ENCODE peak calls at places on chromosomes 11 and 22, in six cellular contexts. One of them, this sample, is unnamed. For H3K4me1, the result is how much of the 10 kb centered on the place peaks cover.

GRCh38 chr11:111733009-111733408 is 33.2 kb downstream of the PPP2R1B start:
- DNase-seq in IMR-90: peak
- DNase-seq in cardiac muscle cell: no peak
- DNase-seq in neural progenitor cell: no peak
- DNase-seq in pancreas: peak
- DNase-seq in breast epithelium: no peak
- DNase-seq in this sample: no peak

GRCh38 chr22:22228921-22229320 is 15.7 kb upstream of the VPREB1 start:
- DNase-seq in IMR-90: no peak
- DNase-seq in cardiac muscle cell: no peak
- DNase-seq in neural progenitor cell: no peak
- DNase-seq in pancreas: no peak
- DNase-seq in breast epithelium: no peak
- DNase-seq in this sample: no peak

GRCh38 chr11:67397986-67398660 is 3.5 kb downstream of the PPP1CA start:
- DNase-seq in IMR-90: no peak
- DNase-seq in cardiac muscle cell: no peak
- DNase-seq in neural progenitor cell: no peak
- DNase-seq in pancreas: no peak
- DNase-seq in breast epithelium: no peak
- DNase-seq in this sample: no peak

GRCh38 chr11:118614511-118614910 is 7.1 kb downstream of the PHLDB1 start:
- DNase-seq in IMR-90: no peak
- DNase-seq in cardiac muscle cell: no peak
- DNase-seq in neural progenitor cell: no peak
- DNase-seq in pancreas: no peak
- DNase-seq in breast epithelium: peak
- DNase-seq in this sample: peak

GRCh38 chr11:30992513-30992849 is 377.1 kb downstream of the DCDC1 start:
- DNase-seq in IMR-90: no peak
- DNase-seq in cardiac muscle cell: no peak
- DNase-seq in neural progenitor cell: no peak
- DNase-seq in pancreas: no peak
- DNase-seq in breast epithelium: no peak
- DNase-seq in this sample: no peak

GRCh38 chr11:67345949-67346819 is 7.2 kb downstream of the POLD4 start:
- DNase-seq in IMR-90: peak
- DNase-seq in cardiac muscle cell: peak
- DNase-seq in neural progenitor cell: peak
- DNase-seq in pancreas: peak
- DNase-seq in breast epithelium: no peak
- DNase-seq in this sample: no peak

GRCh38 chr22:27919943-27920755 is 1.1 kb upstream of the PITPNB start:
- DNase-seq in IMR-90: peak
- DNase-seq in cardiac muscle cell: peak
- DNase-seq in neural progenitor cell: peak
- DNase-seq in pancreas: no peak
- DNase-seq in breast epithelium: no peak
- DNase-seq in this sample: no peak

GRCh38 chr11:119180729-119181676 is 4.3 kb upstream of the NHERF4 start:
- DNase-seq in IMR-90: no peak
- DNase-seq in cardiac muscle cell: no peak
- DNase-seq in neural progenitor cell: no peak
- DNase-seq in pancreas: no peak
- DNase-seq in breast epithelium: no peak
- DNase-seq in this sample: no peak

GRCh38 chr11:95516786-95517185 is 272.8 kb downstream of the FAM76B start:
- DNase-seq in IMR-90: peak
- DNase-seq in cardiac muscle cell: no peak
- DNase-seq in neural progenitor cell: no peak
- DNase-seq in pancreas: no peak
- DNase-seq in breast epithelium: no peak
- DNase-seq in this sample: no peak

GRCh38 chr11:68313574-68314202 is 1.3 kb downstream of the LRP5 start:
- DNase-seq in IMR-90: peak
- DNase-seq in cardiac muscle cell: peak
- DNase-seq in neural progenitor cell: peak
- DNase-seq in pancreas: peak
- DNase-seq in breast epithelium: no peak
- DNase-seq in this sample: no peak

GRCh38 chr11:70736937-70737640 is 338.8 kb downstream of the CTTN start:
- DNase-seq in IMR-90: no peak
- DNase-seq in cardiac muscle cell: no peak
- DNase-seq in neural progenitor cell: no peak
- DNase-seq in pancreas: no peak
- DNase-seq in breast epithelium: no peak
- DNase-seq in this sample: no peak

GRCh38 chr11:3104051-3104714 is 47.0 kb upstream of the CARS1 start:
- DNase-seq in IMR-90: no peak
- DNase-seq in cardiac muscle cell: no peak
- DNase-seq in neural progenitor cell: no peak
- DNase-seq in pancreas: no peak
- DNase-seq in breast epithelium: no peak
- DNase-seq in this sample: peak

GRCh38 chr22:36277482-36278291 is 24.8 kb downstream of the APOL1 start:
- DNase-seq in IMR-90: peak
- DNase-seq in cardiac muscle cell: peak
- DNase-seq in neural progenitor cell: peak
- DNase-seq in pancreas: peak
- DNase-seq in breast epithelium: no peak
- DNase-seq in this sample: peak

DNA sequence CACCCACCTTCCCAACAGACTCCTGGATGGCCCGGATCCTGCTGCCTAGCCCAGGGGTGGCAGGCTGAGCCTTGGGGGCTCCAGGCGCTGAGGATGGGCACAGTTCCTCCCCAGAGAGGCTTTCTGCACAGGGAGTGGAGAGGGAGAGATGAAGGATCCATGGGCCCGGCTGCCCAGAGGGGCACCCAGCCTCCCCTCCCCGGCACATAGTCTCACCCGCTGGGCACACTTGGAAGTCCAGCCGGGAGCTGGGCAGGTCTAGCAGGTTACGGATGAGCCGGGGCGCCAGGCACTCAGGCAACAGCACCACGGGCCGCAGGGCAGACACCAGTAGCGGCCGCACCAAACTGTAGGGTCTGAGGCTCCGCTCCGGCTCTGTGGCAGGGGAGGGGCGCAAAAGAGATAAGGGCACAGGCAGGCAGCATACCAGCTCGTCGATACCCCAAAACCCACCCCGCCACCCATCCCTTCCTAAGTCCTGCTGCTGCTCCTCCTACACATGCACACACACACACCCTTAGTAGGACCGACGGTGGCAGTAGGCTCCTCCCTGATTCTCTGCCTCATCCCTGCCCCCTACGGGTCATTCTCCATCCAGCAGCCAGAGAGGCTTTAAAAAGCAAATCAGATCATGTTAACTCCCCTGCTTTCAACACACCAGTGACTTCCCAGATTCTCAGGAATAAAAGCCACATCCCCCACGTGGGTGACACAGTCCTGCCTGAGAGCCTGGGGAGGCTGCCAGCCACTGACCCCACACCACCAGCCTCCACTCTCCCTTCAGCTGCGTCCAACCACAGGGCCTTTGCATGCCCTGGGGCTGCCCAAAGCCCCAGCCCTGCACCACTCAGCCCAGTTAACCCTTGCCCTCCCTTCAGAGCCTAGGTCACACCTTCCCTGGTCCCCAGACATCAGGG is 6.5 kb upstream of the MFNG start:
- DNase-seq in IMR-90: peak
- DNase-seq in cardiac muscle cell: peak
- DNase-seq in neural progenitor cell: peak
- DNase-seq in pancreas: peak
- DNase-seq in breast epithelium: no peak
- DNase-seq in this sample: peak
- TF ChIP-seq CTCF in IMR-90: peak
- TF ChIP-seq CTCF in cardiac muscle cell: peak
- TF ChIP-seq CTCF in neural progenitor cell: peak
- TF ChIP-seq CTCF in pancreas: no peak
- TF ChIP-seq CTCF in breast epithelium: no peak
- TF ChIP-seq CTCF in this sample: no peak

GRCh38 chr22:25744694-25745093 is 2.7 kb downstream of the MYO18B start:
- DNase-seq in IMR-90: no peak
- DNase-seq in cardiac muscle cell: no peak
- DNase-seq in neural progenitor cell: no peak
- DNase-seq in pancreas: no peak
- DNase-seq in breast epithelium: no peak
- DNase-seq in this sample: no peak
- H3K4me1 ChIP-seq in IMR-90: under half
- H3K4me1 ChIP-seq in cardiac muscle cell: under half
- H3K4me1 ChIP-seq in neural progenitor cell: under half
- H3K4me1 ChIP-seq in pancreas: under half
- H3K4me1 ChIP-seq in breast epithelium: under half
- H3K4me1 ChIP-seq in this sample: under half

DNA sequence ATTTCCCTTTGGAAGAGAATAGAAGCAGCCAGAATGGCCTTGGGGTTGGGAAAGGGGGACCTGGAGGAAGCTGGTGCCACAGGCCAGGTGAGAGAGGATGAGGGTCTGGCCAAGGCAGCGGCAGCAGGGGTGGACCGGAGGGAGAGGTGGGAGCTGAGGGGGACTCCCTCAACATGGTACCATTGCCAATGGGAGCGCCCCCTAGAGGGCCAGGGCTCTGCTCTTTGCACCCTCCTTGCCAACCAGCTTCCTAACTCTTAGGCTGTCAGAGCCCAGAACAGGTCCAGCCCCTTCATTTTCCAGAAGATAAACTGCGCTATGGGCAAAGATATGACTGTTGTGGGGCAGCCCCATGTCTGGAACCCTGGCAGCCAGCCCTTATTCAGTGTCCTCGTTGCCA is 185.0 kb downstream of the GRIK4 start:
- DNase-seq in IMR-90: no peak
- DNase-seq in cardiac muscle cell: no peak
- DNase-seq in neural progenitor cell: no peak
- DNase-seq in pancreas: no peak
- DNase-seq in breast epithelium: no peak
- DNase-seq in this sample: no peak
- TF ChIP-seq CTCF in IMR-90: no peak
- TF ChIP-seq CTCF in cardiac muscle cell: no peak
- TF ChIP-seq CTCF in neural progenitor cell: peak
- TF ChIP-seq CTCF in pancreas: no peak
- TF ChIP-seq CTCF in breast epithelium: no peak
- TF ChIP-seq CTCF in this sample: no peak

DNA sequence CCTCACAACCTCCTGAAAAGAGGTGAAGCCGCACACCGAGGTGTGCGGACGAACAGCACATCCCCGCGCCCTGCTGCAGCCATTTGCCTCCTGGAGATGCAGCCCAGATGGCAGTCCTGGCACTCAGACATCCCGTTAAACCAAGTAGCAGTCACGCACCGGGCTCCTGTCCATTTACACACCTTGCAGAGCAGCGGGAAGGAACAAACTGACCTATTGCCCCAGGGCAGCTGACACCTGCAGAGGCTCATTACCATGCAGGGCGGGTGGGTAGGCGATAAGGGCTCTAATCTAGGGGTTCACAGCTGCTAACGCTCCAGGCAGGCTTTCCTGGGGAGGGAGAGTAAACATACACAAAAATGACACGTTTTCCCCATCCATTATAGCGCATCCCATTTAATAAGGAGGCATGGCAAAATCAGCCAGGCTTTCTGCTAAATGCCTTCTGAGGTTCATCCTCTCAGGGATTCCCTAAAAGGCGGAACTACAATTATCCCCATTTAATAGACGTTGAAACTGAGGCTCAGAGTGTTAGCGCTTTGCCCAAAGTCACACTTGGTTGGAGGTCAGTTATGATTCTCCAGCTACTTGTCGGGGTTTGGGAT is 788 bp upstream of the EHBP1L1 start:
- DNase-seq in IMR-90: no peak
- DNase-seq in cardiac muscle cell: no peak
- DNase-seq in neural progenitor cell: no peak
- DNase-seq in pancreas: peak
- DNase-seq in breast epithelium: no peak
- DNase-seq in this sample: peak
- H3K4me1 ChIP-seq in IMR-90: under half
- H3K4me1 ChIP-seq in cardiac muscle cell: under half
- H3K4me1 ChIP-seq in neural progenitor cell: under half
- H3K4me1 ChIP-seq in pancreas: under half
- H3K4me1 ChIP-seq in breast epithelium: under half
- H3K4me1 ChIP-seq in this sample: under half

GRCh38 chr11:12503886-12504285 is 126.5 kb downstream of the PARVA start:
- DNase-seq in IMR-90: no peak
- DNase-seq in cardiac muscle cell: no peak
- DNase-seq in neural progenitor cell: no peak
- DNase-seq in pancreas: no peak
- DNase-seq in breast epithelium: no peak
- DNase-seq in this sample: no peak
- TF ChIP-seq CTCF in IMR-90: no peak
- TF ChIP-seq CTCF in cardiac muscle cell: no peak
- TF ChIP-seq CTCF in neural progenitor cell: no peak
- TF ChIP-seq CTCF in pancreas: no peak
- TF ChIP-seq CTCF in breast epithelium: no peak
- TF ChIP-seq CTCF in this sample: no peak

DNA sequence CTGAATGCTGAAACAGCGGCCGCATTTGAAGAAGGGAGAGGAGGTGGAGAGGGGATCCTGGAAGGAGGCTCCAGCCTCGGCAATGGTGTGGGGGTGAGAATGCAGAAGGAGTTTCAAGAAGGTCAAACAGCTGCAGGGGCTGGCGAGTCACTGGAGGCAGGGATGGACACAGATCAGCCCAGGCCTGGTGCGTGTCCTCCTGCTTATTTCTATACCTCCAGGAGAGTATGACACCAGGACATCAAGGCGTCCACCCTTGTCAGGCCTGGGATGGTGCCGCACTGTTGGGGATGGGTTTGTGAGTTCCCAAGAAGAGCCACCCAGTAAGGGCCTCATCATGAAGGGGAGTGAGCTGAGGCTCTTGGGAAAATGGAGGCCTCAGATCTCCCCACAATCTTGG is 23.1 kb downstream of the IGLL1 start:
- DNase-seq in IMR-90: no peak
- DNase-seq in cardiac muscle cell: no peak
- DNase-seq in neural progenitor cell: no peak
- DNase-seq in pancreas: no peak
- DNase-seq in breast epithelium: peak
- DNase-seq in this sample: no peak
- H3K4me1 ChIP-seq in IMR-90: under half
- H3K4me1 ChIP-seq in cardiac muscle cell: under half
- H3K4me1 ChIP-seq in neural progenitor cell: under half
- H3K4me1 ChIP-seq in pancreas: under half
- H3K4me1 ChIP-seq in breast epithelium: under half
- H3K4me1 ChIP-seq in this sample: under half